ENCODE peak calls at places on chromosome 14, in six cellular contexts. X, W, C, U, Y and K are unnamed samples.

GRCh38 chr14:90677484-90678045 is 138.7 kb downstream of the TTC7B start:
- DNase-seq in U (no peak), Y (no peak), C (peak), X (no peak), W (no peak), K (no peak)

GRCh38 chr14:70907996-70908917 is 998 bp downstream of the PCNX1 start:
- DNase-seq in W (peak), U (peak), X (peak), Y (no peak), C (peak), K (peak)

GRCh38 chr14:95188372-95188771 is 31.0 kb upstream of the DICER1 start:
- DNase-seq in C (no peak), U (no peak), Y (no peak), X (no peak), W (no peak), K (no peak)

GRCh38 chr14:22291406-22291805 is 297.6 kb downstream of the DAD1 start:
- DNase-seq in U (no peak), W (no peak), Y (no peak), X (no peak), C (peak), K (no peak)

GRCh38 chr14:77804592-77804991 is 4.7 kb downstream of the ADCK1 start:
- DNase-seq in U (peak), C (no peak), Y (no peak), X (peak), W (peak), K (peak)

GRCh38 chr14:57297852-57298251 is 29.1 kb downstream of the AP5M1 start:
- DNase-seq in X (no peak), W (no peak), Y (no peak), C (no peak), U (no peak), K (no peak)

GRCh38 chr14:105748204-105748578 is 221.8 kb downstream of the TMEM121 start:
- DNase-seq in X (no peak), U (no peak), W (no peak), Y (no peak), C (no peak), K (peak)

GRCh38 chr14:91482278-91483023 is 27.7 kb downstream of the PPP4R3A start:
- DNase-seq in U (no peak), X (no peak), C (peak), Y (no peak), W (no peak), K (no peak)

GRCh38 chr14:51006781-51007211 is 62.5 kb upstream of the PYGL start:
- DNase-seq in C (peak), W (no peak), Y (no peak), X (no peak), U (no peak), K (peak)

GRCh38 chr14:75711796-75712211 is 50.8 kb downstream of the TTLL5 start:
- DNase-seq in X (peak), U (peak), W (no peak), Y (peak), C (peak), K (peak)

GRCh38 chr14:91963465-91963864 is 16.0 kb upstream of the FBLN5 start:
- DNase-seq in C (peak), X (no peak), Y (no peak), W (no peak), U (no peak), K (no peak)

GRCh38 chr14:38079268-38079667 is 128.4 kb upstream of the SSTR1 start:
- DNase-seq in W (no peak), Y (peak), C (peak), U (no peak), X (no peak), K (peak)

GRCh38 chr14:23183076-23183475 is 384 bp downstream of the SLC7A8 start:
- DNase-seq in Y (no peak), X (no peak), U (no peak), C (no peak), W (no peak), K (no peak)

GRCh38 chr14:34536951-34537676 is 2.4 kb downstream of the EAPP start:
- DNase-seq in C (peak), X (no peak), U (no peak), Y (no peak), W (no peak), K (no peak)

GRCh38 chr14:49586673-49587460 is 687 bp upstream of the RPS29 start:
- DNase-seq in W (peak), U (peak), X (peak), Y (peak), C (peak), K (peak)

GRCh38 chr14:76084374-76084773 is 67.3 kb upstream of the GPATCH2L start:
- DNase-seq in U (no peak), C (no peak), W (no peak), X (no peak), Y (no peak), K (no peak)

GRCh38 chr14:87309557-87309956 is 683.4 kb downstream of the GALC start:
- DNase-seq in Y (no peak), C (no peak), U (no peak), W (no peak), X (no peak), K (no peak)

GRCh38 chr14:99747582-99748330 is 45.5 kb upstream of the EML1 start:
- DNase-seq in U (no peak), W (no peak), X (no peak), Y (no peak), C (no peak), K (no peak)
- TF ChIP-seq BHLHE40 in U (no peak), W (no peak), X (no peak), Y (no peak), C (no peak), K (no peak)

GRCh38 chr14:93008381-93008780 is 85.4 kb downstream of the CHGA start:
- DNase-seq in X (no peak), W (no peak), Y (no peak), C (peak), U (no peak), K (no peak)

GRCh38 chr14:93005135-93005813 is 82.3 kb downstream of the CHGA start:
- DNase-seq in W (no peak), Y (no peak), C (no peak), X (no peak), U (no peak), K (no peak)

GRCh38 chr14:93005838-93006237 is 82.9 kb downstream of the CHGA start:
- DNase-seq in U (no peak), C (no peak), X (no peak), Y (no peak), W (no peak), K (no peak)

GRCh38 chr14:93007225-93007997 is 84.5 kb downstream of the CHGA start:
- DNase-seq in W (no peak), U (no peak), Y (peak), X (no peak), C (peak), K (peak)

DNA sequence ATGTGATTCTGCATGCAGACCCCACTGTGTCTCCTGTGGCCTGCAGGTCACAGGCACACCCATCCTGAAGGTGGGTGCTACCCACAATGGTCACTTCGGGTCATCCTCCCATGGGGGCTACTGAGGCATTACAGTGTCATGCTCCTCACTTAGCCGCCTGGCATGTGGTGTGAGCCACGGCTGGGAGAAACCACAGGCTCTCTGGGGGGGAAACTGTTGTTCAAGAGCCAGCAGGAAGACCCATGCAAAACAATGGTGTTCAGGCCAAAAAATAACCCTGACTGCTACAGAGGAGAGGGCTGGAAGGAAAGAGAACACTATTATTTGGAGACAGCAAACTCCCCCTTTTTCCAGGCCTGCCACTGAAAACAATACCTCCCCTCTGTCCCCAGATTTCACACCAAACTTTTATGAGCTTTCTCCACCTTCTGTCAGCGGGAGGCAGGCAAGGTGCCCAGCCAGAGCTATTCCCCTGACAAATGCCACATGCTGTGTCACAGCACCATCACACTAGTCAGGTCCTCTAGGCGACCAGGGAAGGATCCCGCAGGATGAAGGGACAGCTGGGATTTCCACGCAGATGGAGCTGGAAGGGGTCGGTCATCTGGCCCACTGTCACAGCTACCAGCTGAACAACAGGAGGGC is 83.7 kb downstream of the CHGA start:
- DNase-seq in Y (no peak), W (no peak), U (no peak), C (no peak), X (no peak), K (no peak)
- TF ChIP-seq BHLHE40 in Y (no peak), W (no peak), U (no peak), C (no peak), X (no peak), K (no peak)

GRCh38 chr14:54773171-54774006 is 129.2 kb downstream of the GCH1 start:
- DNase-seq in Y (peak), U (peak), W (peak), C (peak), X (peak), K (peak)

GRCh38 chr14:54777395-54777794 is 125.2 kb downstream of the GCH1 start:
- DNase-seq in Y (no peak), U (no peak), C (no peak), X (no peak), W (no peak), K (no peak)

GRCh38 chr14:54774824-54775223 is 127.8 kb downstream of the GCH1 start:
- DNase-seq in W (no peak), X (no peak), Y (no peak), U (no peak), C (no peak), K (no peak)

GRCh38 chr14:54776361-54777001 is 126.1 kb downstream of the GCH1 start:
- DNase-seq in U (no peak), W (no peak), Y (peak), X (no peak), C (peak), K (no peak)

DNA sequence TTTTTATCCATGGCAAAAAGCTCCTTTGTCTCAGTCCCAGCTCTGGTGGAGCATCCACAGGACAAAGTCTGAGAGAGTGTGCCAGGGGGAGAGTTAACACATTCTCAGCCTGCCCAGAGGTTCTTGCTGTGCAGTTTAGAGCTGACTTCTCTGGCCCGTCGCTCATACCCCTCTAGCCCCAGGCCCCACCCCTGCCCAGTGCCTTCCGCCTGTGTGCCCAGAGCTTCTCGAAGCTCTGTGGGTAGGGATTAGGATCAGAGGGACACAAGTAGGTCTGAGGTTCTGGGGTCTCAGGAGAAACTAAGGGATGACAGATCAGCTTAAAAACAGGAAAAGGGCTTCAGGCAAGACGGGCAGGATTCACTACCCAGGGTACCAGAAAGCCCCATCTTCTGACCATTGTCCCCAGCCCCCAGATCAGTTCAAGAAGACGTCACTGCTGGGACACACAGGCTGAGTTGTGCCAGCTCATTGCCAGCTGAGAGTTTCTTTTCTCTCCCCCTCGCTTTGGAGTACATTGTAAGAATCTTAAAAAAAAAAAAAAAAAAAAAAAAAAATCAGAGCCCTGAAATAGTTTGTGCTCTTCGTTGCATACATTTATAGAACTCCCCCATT is 127.0 kb downstream of the GCH1 start:
- DNase-seq in C (no peak), X (no peak), Y (no peak), W (no peak), U (no peak), K (no peak)
- TF ChIP-seq BHLHE40 in C (no peak), X (no peak), Y (no peak), W (no peak), U (no peak), K (no peak)

GRCh38 chr14:100965296-100965695 is 61.8 kb upstream of the RTL1 start:
- DNase-seq in U (no peak), X (no peak), Y (no peak), C (no peak), W (no peak), K (no peak)
- TF ChIP-seq BHLHE40 in U (no peak), X (no peak), Y (no peak), C (no peak), W (no peak), K (no peak)

DNA sequence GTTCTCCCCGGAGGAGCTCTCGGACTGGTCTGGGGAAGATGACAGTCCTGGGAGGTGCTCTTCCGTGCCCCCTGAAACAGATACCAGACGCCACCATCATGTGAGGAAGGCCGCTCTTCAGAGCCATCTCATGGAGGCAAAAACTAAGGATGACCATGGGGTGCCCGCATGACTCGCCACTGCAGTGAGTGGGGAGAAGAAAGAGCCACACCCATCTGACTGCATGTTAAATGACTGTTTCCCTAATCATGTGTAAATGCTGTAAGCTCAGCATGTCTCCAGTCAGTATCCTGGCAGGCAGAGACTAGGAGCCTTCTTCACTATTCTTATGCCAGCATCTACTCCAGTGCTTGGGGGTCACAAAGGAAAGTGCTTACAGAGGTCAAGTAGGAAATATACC is 4.0 kb downstream of the STON2 start:
- DNase-seq in X (no peak), W (no peak), C (no peak), Y (no peak), U (no peak), K (no peak)
- TF ChIP-seq BHLHE40 in X (no peak), W (no peak), C (no peak), Y (no peak), U (no peak), K (no peak)

DNA sequence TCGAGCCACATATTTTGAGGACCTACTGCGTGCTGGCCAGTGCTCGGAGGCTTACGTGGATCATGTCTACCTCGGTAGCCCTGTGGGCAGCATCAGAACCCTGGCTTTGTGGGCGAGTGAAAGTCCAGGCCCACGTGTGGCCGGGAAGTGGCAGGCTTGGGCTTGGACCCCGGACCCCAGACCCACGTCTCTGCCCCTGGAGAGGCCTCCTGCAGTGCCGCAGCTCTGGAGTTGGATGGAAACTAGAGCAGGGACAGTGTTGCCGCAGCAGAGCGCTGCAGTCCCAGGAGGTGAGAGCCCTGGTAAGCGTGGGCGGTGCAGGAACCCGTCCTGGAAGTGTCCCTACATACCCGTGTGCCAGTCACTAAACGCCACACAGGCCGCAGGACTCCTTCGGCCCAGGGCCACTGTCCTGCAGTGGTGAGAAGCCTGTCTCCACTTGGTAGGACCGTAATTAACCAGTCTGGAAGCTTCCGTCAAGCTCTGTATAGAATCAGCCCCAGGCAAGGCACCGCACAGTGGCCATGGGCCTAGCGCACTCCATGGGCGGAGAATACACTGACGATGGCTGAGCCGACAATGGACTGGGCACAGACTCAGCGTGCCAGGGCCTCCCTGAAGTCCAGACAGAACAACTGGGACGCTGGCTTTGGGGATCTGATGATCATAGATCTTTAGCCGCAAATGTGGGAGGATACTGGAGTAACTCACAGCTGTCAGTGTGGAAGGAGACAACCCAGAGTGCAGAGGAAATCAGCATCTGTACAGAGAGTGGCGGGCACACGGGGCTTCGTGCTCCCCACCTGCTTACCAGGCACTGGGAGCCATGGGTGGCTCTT is 219.5 kb downstream of the KIF26A start:
- DNase-seq in W (no peak), U (no peak), X (no peak), C (no peak), Y (no peak), K (no peak)
- TF ChIP-seq BHLHE40 in W (no peak), U (no peak), X (no peak), C (no peak), Y (no peak), K (no peak)

GRCh38 chr14:73909681-73910080 is 23.0 kb downstream of the ZNF410 start:
- DNase-seq in U (no peak), Y (no peak), W (no peak), X (no peak), C (peak), K (no peak)

GRCh38 chr14:73916324-73916723 is 29.7 kb downstream of the ZNF410 start:
- DNase-seq in W (no peak), C (no peak), Y (no peak), X (no peak), U (no peak), K (no peak)

GRCh38 chr14:73913256-73913655 is 26.6 kb downstream of the ZNF410 start:
- DNase-seq in U (no peak), Y (no peak), C (peak), W (no peak), X (no peak), K (no peak)
- TF ChIP-seq BHLHE40 in U (no peak), Y (no peak), C (no peak), W (no peak), X (no peak), K (no peak)

GRCh38 chr14:69153848-69154208 is 909 bp upstream of the DCAF5 start:
- DNase-seq in U (peak), W (no peak), X (peak), Y (no peak), C (no peak), K (no peak)

GRCh38 chr14:69154779-69155178 is 1.9 kb upstream of the DCAF5 start:
- DNase-seq in X (no peak), Y (no peak), U (peak), C (no peak), W (peak), K (peak)

GRCh38 chr14:69151458-69152180 is 1.3 kb downstream of the DCAF5 start:
- DNase-seq in X (peak), U (peak), Y (no peak), C (peak), W (peak), K (peak)

GRCh38 chr14:69152944-69153847 is at the start of gene DCAF5:
- DNase-seq in W (peak), U (peak), X (peak), Y (peak), C (peak), K (peak)

GRCh38 chr14:69152181-69152943 is 557 bp downstream of the DCAF5 start:
- DNase-seq in X (peak), Y (no peak), U (peak), C (no peak), W (peak), K (peak)
- TF ChIP-seq BHLHE40 in X (no peak), Y (no peak), U (no peak), C (no peak), W (no peak), K (no peak)